ENCODE peak calls at places on chromosome 3, in eight cellular contexts. T, W, H, G, O, D, V and L are unnamed samples.

GRCh38 chr3:167885277-167885676 is 149.8 kb downstream of the SERPINI1 start:
- DNase-seq in V (no peak), H (no peak), D (no peak), T (no peak), O (peak; percentile 67), W (no peak), G (no peak), L (no peak)

GRCh38 chr3:45499529-45499928 is 95.0 kb upstream of the LIMD1 start:
- DNase-seq in W (no peak), T (peak; percentile 64), G (peak; percentile 19), D (peak; percentile 47), H (peak; percentile 72), V (peak; percentile 51), O (peak; percentile 20), L (peak; percentile 34)

GRCh38 chr3:163785693-163786092 is 1292.6 kb downstream of the SI start:
- DNase-seq in H (peak; percentile 51), D (peak; percentile 54), W (peak; percentile 56), G (peak; percentile 22), V (peak; percentile 7), T (no peak), O (peak; percentile 73), L (peak; percentile 36)

GRCh38 chr3:159861369-159861987 is 127.2 kb upstream of the IL12A start:
- DNase-seq in T (no peak), O (no peak), W (peak; percentile 33), V (no peak), G (no peak), H (no peak), D (no peak), L (no peak)

GRCh38 chr3:55860040-55860439 is 372.9 kb upstream of the WNT5A start:
- DNase-seq in D (no peak), O (no peak), V (no peak), G (no peak), H (no peak), T (no peak), W (no peak), L (peak; percentile 27)

GRCh38 chr3:72485649-72486048 is 362.6 kb downstream of the SHQ1 start:
- DNase-seq in O (no peak), V (no peak), T (peak; percentile 25), W (no peak), D (no peak), H (no peak), G (no peak), L (no peak)

GRCh38 chr3:123636431-123636841 is 51.6 kb upstream of the HACD2 start:
- DNase-seq in V (no peak), D (no peak), H (no peak), T (no peak), W (peak; percentile 95), G (no peak), O (peak; percentile 94), L (peak; percentile 65)

GRCh38 chr3:187741403-187742350 is 3.6 kb downstream of the BCL6 start:
- DNase-seq in G (peak; percentile 65), T (peak; percentile 91), D (peak; percentile 78), W (peak; percentile 80), O (peak; percentile 81), H (peak; percentile 88), V (peak; percentile 40), L (peak; percentile 86)

GRCh38 chr3:193344471-193344870 is 34.1 kb downstream of the ATP13A5 start:
- DNase-seq in W (no peak), V (no peak), O (no peak), H (no peak), G (no peak), D (no peak), T (no peak), L (no peak)

GRCh38 chr3:195102609-195103467 is 168.1 kb downstream of the XXYLT1 start:
- DNase-seq in G (peak; percentile 61), D (no peak), V (no peak), O (no peak), H (peak; percentile 97), T (peak; percentile 96), W (no peak), L (peak; percentile 69)

GRCh38 chr3:135898774-135899173 is 66.8 kb upstream of the PPP2R3A start:
- DNase-seq in T (no peak), V (no peak), H (no peak), W (no peak), O (no peak), D (no peak), G (no peak), L (no peak)

GRCh38 chr3:20324664-20325478 is 138.9 kb upstream of the SGO1 start:
- DNase-seq in G (no peak), V (no peak), D (no peak), H (no peak), W (no peak), O (no peak), T (peak; percentile 6), L (no peak)

GRCh38 chr3:187450791-187451190 is 82.6 kb downstream of the RTP4 start:
- DNase-seq in G (no peak), V (no peak), H (no peak), W (peak; percentile 40), O (no peak), D (no peak), T (no peak), L (no peak)

GRCh38 chr3:35932995-35933394 is 293.7 kb downstream of the ARPP21 start:
- DNase-seq in T (peak; percentile 72), H (peak; percentile 98), V (no peak), D (no peak), O (no peak), W (no peak), G (peak; percentile 26), L (no peak)

DNA sequence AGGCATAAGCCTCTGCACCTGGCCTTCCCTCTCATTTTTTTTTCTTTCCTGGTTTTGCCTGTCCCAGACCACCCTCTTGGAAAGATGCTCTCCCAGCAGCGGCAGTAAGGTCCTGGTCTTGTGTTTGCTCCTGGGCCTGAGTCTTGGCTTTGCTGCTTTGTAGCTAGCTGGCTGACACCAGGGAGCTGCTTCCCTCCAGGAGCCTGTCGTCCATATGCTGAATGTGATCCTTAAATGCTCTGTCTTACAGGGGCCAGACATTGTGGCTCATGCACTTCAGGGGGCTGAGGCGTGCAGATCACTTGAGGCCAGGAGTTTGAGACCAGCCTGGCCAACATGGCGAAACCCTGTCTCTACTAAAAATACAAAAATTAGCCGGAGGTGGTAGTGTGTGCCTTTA is 17.2 kb downstream of the FLNB start:
- DNase-seq in D (no peak), V (no peak), G (no peak), O (no peak), H (no peak), W (no peak), T (no peak), L (no peak)
- H3K79me2 ChIP-seq in D (no peaks in the 10 kb centered on the region), V (peaks cover 100% of the 10 kb centered on the region), G (peaks cover 90% of the 10 kb centered on the region), O (peaks cover 96% of the 10 kb centered on the region), H (peaks cover 100% of the 10 kb centered on the region), W (peaks cover 78% of the 10 kb centered on the region), T (peaks cover 100% of the 10 kb centered on the region), L (peaks cover 100% of the 10 kb centered on the region)

GRCh38 chr3:43405888-43406636 is 119.7 kb downstream of the SNRK start:
- DNase-seq in D (no peak), O (no peak), H (no peak), G (no peak), W (no peak), T (peak; percentile 70), V (no peak), L (peak; percentile 25)
- TF ChIP-seq EZH2phosphoT487 in D (no peak), O (no peak), H (no peak), G (no peak), W (no peak), T (no peak), V (no peak), L (no peak)

GRCh38 chr3:29555590-29555989 is 274.7 kb downstream of the RBMS3 start:
- DNase-seq in T (peak; percentile 60), D (no peak), W (no peak), O (peak; percentile 8), H (no peak), G (no peak), V (no peak), L (no peak)
- H3K27me3 ChIP-seq in T (no peaks in the 10 kb centered on the region), D (no peaks in the 10 kb centered on the region), W (no peaks in the 10 kb centered on the region), O (no peaks in the 10 kb centered on the region), H (no peaks in the 10 kb centered on the region), G (no peaks in the 10 kb centered on the region), V (no peaks in the 10 kb centered on the region), L (no peaks in the 10 kb centered on the region)

GRCh38 chr3:71109241-71109976 is 474.1 kb downstream of the FOXP1 start:
- DNase-seq in T (peak; percentile 79), D (no peak), O (no peak), W (no peak), G (no peak), H (peak; percentile 86), V (no peak), L (no peak)
- H3K79me2 ChIP-seq in T (no peaks in the 10 kb centered on the region), D (no peaks in the 10 kb centered on the region), O (no peaks in the 10 kb centered on the region), W (no peaks in the 10 kb centered on the region), G (no peaks in the 10 kb centered on the region), H (no peaks in the 10 kb centered on the region), V (peaks cover 59% of the 10 kb centered on the region), L (peaks cover 86% of the 10 kb centered on the region)

GRCh38 chr3:139430467-139430866 is 41.0 kb upstream of the COPB2 start:
- DNase-seq in W (no peak), G (no peak), O (no peak), D (no peak), T (no peak), H (no peak), V (no peak), L (no peak)

GRCh38 chr3:139433089-139433488 is 43.2 kb downstream of the RBP2 start:
- DNase-seq in H (no peak), O (no peak), W (no peak), D (no peak), G (no peak), T (no peak), V (no peak), L (no peak)

GRCh38 chr3:139423232-139423631 is 33.8 kb upstream of the COPB2 start:
- DNase-seq in O (no peak), T (no peak), G (no peak), H (no peak), V (no peak), W (no peak), D (no peak), L (no peak)

GRCh38 chr3:139425745-139426400 is 36.4 kb upstream of the COPB2 start:
- DNase-seq in O (no peak), W (no peak), H (peak; percentile 4), T (no peak), G (no peak), D (no peak), V (no peak), L (no peak)

GRCh38 chr3:139427283-139428060 is 38.0 kb upstream of the COPB2 start:
- DNase-seq in G (peak; percentile 60), V (peak; percentile 69), O (peak; percentile 94), W (peak; percentile 88), T (peak; percentile 87), D (peak; percentile 76), H (peak; percentile 80), L (peak; percentile 91)
- TF ChIP-seq EZH2phosphoT487 in G (no peak), V (no peak), O (no peak), W (no peak), T (no peak), D (no peak), H (no peak), L (no peak)

GRCh38 chr3:151811474-151811873 is 2.4 kb upstream of the AADAC start:
- DNase-seq in H (no peak), O (no peak), D (no peak), V (no peak), T (no peak), G (no peak), W (no peak), L (no peak)
- H3K27me3 ChIP-seq in H (no peaks in the 10 kb centered on the region), O (no peaks in the 10 kb centered on the region), D (no peaks in the 10 kb centered on the region), V (no peaks in the 10 kb centered on the region), T (no peaks in the 10 kb centered on the region), G (no peaks in the 10 kb centered on the region), W (no peaks in the 10 kb centered on the region), L (no peaks in the 10 kb centered on the region)